ENCODE peak calls at places on chromosomes 12 and 14, in four cellular contexts. N is GM12878, M is HCT116, V is H1. T is an unnamed sample.

GRCh38 chr12:108720757-108721514 is 10.4 kb downstream of the CORO1C start:
- DNase-seq in N (no peak), V (no peak), M (no peak), T (no peak)

GRCh38 chr14:70188292-70188607 is 501 bp downstream of the SLC8A3 start:
- DNase-seq in M (no peak), N (no peak), V (no peak), T (no peak)

GRCh38 chr14:76768671-76769500 is 7.6 kb downstream of the VASH1 start:
- DNase-seq in N (no peak), V (no peak), M (no peak), T (no peak)

GRCh38 chr12:123384318-123384993 is 524 bp downstream of the KMT5A start:
- DNase-seq in N (no peak), V (no peak), M (no peak), T (peak; percentile 23)

GRCh38 chr14:99562848-99563748 is 40.9 kb downstream of the CCDC85C start:
- DNase-seq in V (peak; percentile 75), N (no peak), M (no peak), T (peak; percentile 64)

GRCh38 chr12:116053479-116054195 is 223.9 kb downstream of the MED13L start:
- DNase-seq in N (no peak), M (no peak), V (no peak), T (peak; percentile 65)

GRCh38 chr12:89733579-89734201 is 25.1 kb upstream of the ATP2B1 start:
- DNase-seq in V (no peak), N (no peak), M (no peak), T (no peak)

GRCh38 chr14:53696217-53696965 is 260.2 kb downstream of the BMP4 start:
- DNase-seq in V (no peak), M (no peak), N (no peak), T (no peak)

GRCh38 chr12:59844775-59845174 is 248.9 kb downstream of the SLC16A7 start:
- DNase-seq in V (no peak), N (no peak), M (no peak), T (no peak)

GRCh38 chr12:116537149-116537904 is 21.9 kb upstream of the MAP1LC3B2 start:
- DNase-seq in N (no peak), M (no peak), V (no peak), T (no peak)

GRCh38 chr12:94172031-94172430 is 23.7 kb downstream of the PLXNC1 start:
- DNase-seq in V (no peak), M (no peak), N (no peak), T (no peak)

GRCh38 chr12:29566441-29566840 is 69.0 kb upstream of the OVCH1 start:
- DNase-seq in M (no peak), V (no peak), N (no peak), T (no peak)

GRCh38 chr14:29643415-29644206 is 284.0 kb downstream of the PRKD1 start:
- DNase-seq in M (no peak), V (no peak), N (no peak), T (peak; percentile 41)

GRCh38 chr14:100239200-100239839 is 376 bp downstream of the YY1 start:
- DNase-seq in M (no peak), V (no peak), N (no peak), T (no peak)

GRCh38 chr12:124913474-124914391 is 717 bp downstream of the UBC start:
- DNase-seq in V (no peak), N (no peak), M (no peak), T (peak; percentile 96)

GRCh38 chr12:52728374-52728773 is 25.1 kb upstream of the KRT77 start:
- DNase-seq in M (no peak), N (no peak), V (no peak), T (no peak)

GRCh38 chr12:122834229-122834920 is 882 bp upstream of the HIP1R start:
- DNase-seq in N (no peak), M (peak; percentile 35), V (peak; percentile 25), T (no peak)

GRCh38 chr14:39229222-39229543 is 4.5 kb upstream of the MIA2 start:
- DNase-seq in V (no peak), M (no peak), N (no peak), T (no peak)

GRCh38 chr12:131710464-131711457 is at the start of gene SFSWAP:
- DNase-seq in M (peak; percentile 51), V (no peak), N (peak; percentile 48), T (peak; percentile 85)

GRCh38 chr12:132071001-132071810 is 72.9 kb downstream of the DDX51 start:
- DNase-seq in M (no peak), N (peak; percentile 75), V (no peak), T (no peak)

GRCh38 chr12:7555752-7556151 is 52.2 kb upstream of the CD163 start:
- DNase-seq in V (no peak), N (no peak), M (peak; percentile 48), T (no peak)

GRCh38 chr12:103181366-103182152 is 224.1 kb downstream of the ASCL1 start:
- DNase-seq in V (no peak), M (no peak), N (peak; percentile 88), T (no peak)

GRCh38 chr12:114933428-114934160 is 249.6 kb upstream of the TBX3 start:
- DNase-seq in V (no peak), M (peak; percentile 73), N (no peak), T (no peak)

GRCh38 chr12:716506-716905 is 35.9 kb upstream of the WNK1 start:
- DNase-seq in V (no peak), M (no peak), N (no peak), T (no peak)

GRCh38 chr14:64706552-64707193 is 2.4 kb downstream of the PLEKHG3 start:
- DNase-seq in V (no peak), M (no peak), N (no peak), T (no peak)

GRCh38 chr12:106301611-106302321 is 767 bp upstream of the TCP11L2 start:
- DNase-seq in N (peak; percentile 53), M (no peak), V (peak; percentile 39), T (peak; percentile 28)

GRCh38 chr14:36975834-36976233 is 196.6 kb downstream of the SLC25A21 start:
- DNase-seq in V (no peak), M (no peak), N (no peak), T (peak; percentile 53)

GRCh38 chr12:88310069-88310468 is 168.0 kb downstream of the TMTC3 start:
- DNase-seq in N (no peak), M (no peak), V (no peak), T (no peak)

GRCh38 chr12:8950702-8951478 is 1.4 kb upstream of the M6PR start:
- DNase-seq in V (no peak), N (no peak), M (no peak), T (no peak)

GRCh38 chr14:77301103-77301502 is 19.6 kb downstream of the POMT2 start:
- DNase-seq in N (no peak), V (peak; percentile 83), M (peak; percentile 68), T (peak; percentile 89)

GRCh38 chr14:90382491-90383125 is 14.2 kb upstream of the CALM1 start:
- DNase-seq in V (no peak), N (no peak), M (peak; percentile 42), T (peak; percentile 81)

GRCh38 chr14:104873380-104874055 is 8.4 kb downstream of the CEP170B start:
- DNase-seq in V (no peak), N (no peak), M (no peak), T (no peak)

GRCh38 chr12:102388469-102388868 is 91.9 kb downstream of the IGF1 start:
- DNase-seq in N (no peak), M (no peak), V (no peak), T (no peak)

GRCh38 chr12:2675776-2676175 is 119.0 kb upstream of the FKBP4 start:
- DNase-seq in V (no peak), N (no peak), M (no peak), T (no peak)

GRCh38 chr12:2389079-2389790 is 336.4 kb downstream of the CACNA1C start:
- DNase-seq in N (no peak), V (no peak), M (no peak), T (no peak)

GRCh38 chr12:64039285-64039871 is 182.7 kb downstream of the KICS2 start:
- DNase-seq in N (no peak), V (no peak), M (no peak), T (no peak)

GRCh38 chr14:50059773-50060629 is 56.4 kb downstream of the VCPKMT start:
- DNase-seq in V (no peak), N (no peak), M (no peak), T (no peak)

GRCh38 chr14:60161176-60162107 is 3.8 kb downstream of the DHRS7 start:
- DNase-seq in V (no peak), N (no peak), M (no peak), T (no peak)

DNA sequence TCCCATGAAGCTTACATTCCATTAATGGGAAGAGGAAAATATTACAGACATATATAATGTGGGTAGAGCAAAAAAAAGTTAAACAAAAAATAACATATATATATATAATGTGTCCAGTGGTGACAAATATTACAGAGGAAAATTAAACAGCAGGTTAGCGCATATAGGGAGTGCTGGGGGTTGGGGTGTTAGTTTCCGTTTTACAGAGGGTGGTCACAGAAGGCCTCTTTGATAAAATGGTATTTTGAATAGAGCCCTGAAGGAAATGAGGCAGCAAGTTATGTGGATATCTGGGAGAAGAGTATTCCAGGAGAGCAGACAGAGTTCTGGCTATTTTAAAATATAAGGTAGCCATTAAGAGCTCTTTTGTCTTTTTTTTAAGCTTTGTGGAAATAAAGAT is 73.2 kb downstream of the DCAF5 start:
- DNase-seq in M (no peak), V (no peak), N (no peak), T (no peak)
- TF ChIP-seq JUND in M (no peak), V (no peak), N (no peak), T (no peak)

GRCh38 chr14:32251530-32251929 is 48.5 kb upstream of the RNU6-8 start:
- DNase-seq in N (no peak), M (no peak), V (no peak), T (no peak)
- TF ChIP-seq JUND in N (no peak), M (no peak), V (no peak), T (no peak)

GRCh38 chr12:96036765-96037455 is 1.5 kb upstream of the LTA4H start:
- DNase-seq in V (no peak), N (no peak), M (no peak), T (no peak)
- TF ChIP-seq JUND in V (no peak), N (no peak), M (no peak), T (no peak)

GRCh38 chr14:85437143-85437542 is 92.8 kb upstream of the FLRT2 start:
- DNase-seq in M (no peak), N (no peak), V (no peak), T (no peak)

GRCh38 chr14:85438001-85438400 is 91.9 kb upstream of the FLRT2 start:
- DNase-seq in N (no peak), M (no peak), V (no peak), T (peak; percentile 32)

GRCh38 chr14:85438613-85439012 is 91.3 kb upstream of the FLRT2 start:
- DNase-seq in M (no peak), V (no peak), N (no peak), T (no peak)

GRCh38 chr14:85441909-85442643 is 87.9 kb upstream of the FLRT2 start:
- DNase-seq in N (no peak), V (no peak), M (no peak), T (no peak)

DNA sequence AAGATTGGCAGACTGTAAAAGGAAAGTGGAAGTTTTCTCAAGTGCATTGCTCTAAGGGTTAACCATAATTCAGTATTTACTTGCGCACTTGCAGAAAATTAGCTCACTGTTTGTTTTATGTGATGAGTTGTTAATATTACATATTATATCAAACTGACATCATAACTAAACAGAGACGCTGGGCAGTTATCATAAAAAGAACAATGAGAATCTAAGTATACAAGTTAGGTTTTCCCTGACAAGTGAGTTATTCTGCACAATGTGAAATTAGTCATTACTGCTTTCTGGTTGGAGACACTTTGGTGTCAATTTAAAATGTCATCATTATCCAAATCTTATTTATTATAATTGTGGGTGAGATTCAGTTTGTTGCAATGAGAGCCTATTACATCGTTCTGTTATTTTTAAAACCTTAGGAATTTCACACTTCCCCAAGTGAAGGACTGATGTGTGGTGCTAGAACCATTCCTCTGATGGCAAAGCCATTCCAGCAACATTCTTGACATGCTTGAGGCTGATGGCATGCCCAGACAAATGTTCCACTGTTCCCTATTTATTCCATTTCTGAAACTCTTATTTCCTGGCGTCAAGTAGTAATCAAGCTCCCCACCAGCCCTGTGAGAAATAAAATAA is 90.1 kb upstream of the FLRT2 start:
- DNase-seq in N (no peak), M (no peak), V (no peak), T (peak; percentile 43)
- TF ChIP-seq JUND in N (no peak), M (no peak), V (no peak), T (no peak)